ENCODE peak calls at places on chromosomes 6 and 20, in four cellular contexts. One of them, this sample, is unnamed.

GRCh38 chr20:59788811-59789210 is 144.6 kb downstream of the SYCP2 start:
- DNase-seq in neuronal stem cell: no peak
- DNase-seq in IMR-90: no peak
- DNase-seq in mesenchymal stem cell: no peak
- DNase-seq in this sample: peak

GRCh38 chr6:100435299-100435698 is 29.4 kb downstream of the SIM1 start:
- DNase-seq in neuronal stem cell: no peak
- DNase-seq in IMR-90: no peak
- DNase-seq in mesenchymal stem cell: no peak
- DNase-seq in this sample: no peak

GRCh38 chr6:524803-525202 is 132.1 kb downstream of the HUS1B start:
- DNase-seq in neuronal stem cell: no peak
- DNase-seq in IMR-90: no peak
- DNase-seq in mesenchymal stem cell: no peak
- DNase-seq in this sample: no peak

GRCh38 chr20:41783423-41784220 is 165.4 kb upstream of the CHD6 start:
- DNase-seq in neuronal stem cell: no peak
- DNase-seq in IMR-90: no peak
- DNase-seq in mesenchymal stem cell: no peak
- DNase-seq in this sample: no peak

GRCh38 chr6:161796726-161797125 is 522.9 kb upstream of the AGPAT4 start:
- DNase-seq in neuronal stem cell: no peak
- DNase-seq in IMR-90: no peak
- DNase-seq in mesenchymal stem cell: no peak
- DNase-seq in this sample: no peak

GRCh38 chr6:125751334-125751916 is 2.0 kb downstream of the HEY2 start:
- DNase-seq in neuronal stem cell: no peak
- DNase-seq in IMR-90: no peak
- DNase-seq in mesenchymal stem cell: no peak
- DNase-seq in this sample: no peak

GRCh38 chr6:31727717-31728671 is 1.1 kb downstream of the DDAH2 start:
- DNase-seq in neuronal stem cell: no peak
- DNase-seq in IMR-90: no peak
- DNase-seq in mesenchymal stem cell: no peak
- DNase-seq in this sample: no peak

GRCh38 chr6:110645685-110646418 is 169.4 kb downstream of the CDK19 start:
- DNase-seq in neuronal stem cell: no peak
- DNase-seq in IMR-90: no peak
- DNase-seq in mesenchymal stem cell: no peak
- DNase-seq in this sample: peak

GRCh38 chr20:36950432-36951197 is 893 bp downstream of the SAMHD1 start:
- DNase-seq in neuronal stem cell: peak
- DNase-seq in IMR-90: peak
- DNase-seq in mesenchymal stem cell: peak
- DNase-seq in this sample: peak

GRCh38 chr20:62639765-62640164 is 2.5 kb upstream of the SLCO4A1 start:
- DNase-seq in neuronal stem cell: no peak
- DNase-seq in IMR-90: no peak
- DNase-seq in mesenchymal stem cell: no peak
- DNase-seq in this sample: no peak

GRCh38 chr6:19771753-19772336 is 65.3 kb upstream of the ID4 start:
- DNase-seq in neuronal stem cell: no peak
- DNase-seq in IMR-90: peak
- DNase-seq in mesenchymal stem cell: no peak
- DNase-seq in this sample: no peak

GRCh38 chr20:44231713-44232468 is 15.2 kb upstream of the GDAP1L1 start:
- DNase-seq in neuronal stem cell: no peak
- DNase-seq in IMR-90: no peak
- DNase-seq in mesenchymal stem cell: no peak
- DNase-seq in this sample: peak

GRCh38 chr6:151269318-151269995 is 29.7 kb downstream of the AKAP12 start:
- DNase-seq in neuronal stem cell: no peak
- DNase-seq in IMR-90: peak
- DNase-seq in mesenchymal stem cell: peak
- DNase-seq in this sample: no peak

GRCh38 chr6:47371139-47371874 is 61.6 kb upstream of the TNFRSF21 start:
- DNase-seq in neuronal stem cell: no peak
- DNase-seq in IMR-90: no peak
- DNase-seq in mesenchymal stem cell: no peak
- DNase-seq in this sample: no peak

GRCh38 chr20:2700913-2701620 is 8.5 kb downstream of the EBF4 start:
- DNase-seq in neuronal stem cell: no peak
- DNase-seq in IMR-90: no peak
- DNase-seq in mesenchymal stem cell: no peak
- DNase-seq in this sample: no peak

GRCh38 chr6:44179072-44179536 is 20.5 kb downstream of the CAPN11 start:
- DNase-seq in neuronal stem cell: no peak
- DNase-seq in IMR-90: no peak
- DNase-seq in mesenchymal stem cell: no peak
- DNase-seq in this sample: no peak
- H2BK120ac ChIP-seq in neuronal stem cell: no peak
- H2BK120ac ChIP-seq in IMR-90: peak
- H2BK120ac ChIP-seq in mesenchymal stem cell: no peak
- H2BK120ac ChIP-seq in this sample: no peak

GRCh38 chr6:107105511-107106116 is 9.7 kb downstream of the BEND3 start:
- DNase-seq in neuronal stem cell: no peak
- DNase-seq in IMR-90: no peak
- DNase-seq in mesenchymal stem cell: no peak
- DNase-seq in this sample: no peak

GRCh38 chr6:107106165-107106564 is 9.2 kb downstream of the BEND3 start:
- DNase-seq in neuronal stem cell: no peak
- DNase-seq in IMR-90: no peak
- DNase-seq in mesenchymal stem cell: no peak
- DNase-seq in this sample: peak

GRCh38 chr6:107107791-107108190 is 7.5 kb downstream of the BEND3 start:
- DNase-seq in neuronal stem cell: no peak
- DNase-seq in IMR-90: no peak
- DNase-seq in mesenchymal stem cell: no peak
- DNase-seq in this sample: no peak

GRCh38 chr6:107110200-107110599 is 5.1 kb downstream of the BEND3 start:
- DNase-seq in neuronal stem cell: no peak
- DNase-seq in IMR-90: no peak
- DNase-seq in mesenchymal stem cell: peak
- DNase-seq in this sample: no peak

GRCh38 chr6:107108201-107108890 is 7.0 kb downstream of the BEND3 start:
- DNase-seq in neuronal stem cell: no peak
- DNase-seq in IMR-90: no peak
- DNase-seq in mesenchymal stem cell: no peak
- DNase-seq in this sample: no peak
- H2AK5ac ChIP-seq in neuronal stem cell: no peak
- H2AK5ac ChIP-seq in IMR-90: no peak
- H2AK5ac ChIP-seq in mesenchymal stem cell: no peak
- H2AK5ac ChIP-seq in this sample: no peak

GRCh38 chr6:154566866-154567265 is 56.4 kb upstream of the CNKSR3 start:
- DNase-seq in neuronal stem cell: no peak
- DNase-seq in IMR-90: no peak
- DNase-seq in mesenchymal stem cell: no peak
- DNase-seq in this sample: no peak
- H2BK120ac ChIP-seq in neuronal stem cell: no peak
- H2BK120ac ChIP-seq in IMR-90: no peak
- H2BK120ac ChIP-seq in mesenchymal stem cell: no peak
- H2BK120ac ChIP-seq in this sample: no peak

DNA sequence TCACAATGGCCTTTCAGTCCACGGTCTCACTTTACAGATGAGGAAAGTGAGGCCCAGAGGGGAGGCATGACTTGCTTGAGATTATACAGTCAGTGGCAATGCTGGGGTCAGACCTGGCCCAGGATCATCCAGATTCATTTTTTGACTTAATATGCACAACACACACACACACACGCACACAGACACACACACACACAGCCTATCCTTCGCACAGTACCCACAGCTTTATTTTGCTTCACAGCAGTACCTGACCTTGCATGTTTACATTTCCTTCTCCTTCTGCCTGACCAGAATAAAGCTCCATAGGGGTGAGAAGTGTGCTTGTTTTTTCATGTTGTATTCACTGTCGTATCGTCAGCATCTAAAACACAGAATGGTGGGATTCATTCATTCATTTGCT is 79.8 kb downstream of the VEGFA start:
- DNase-seq in neuronal stem cell: no peak
- DNase-seq in IMR-90: no peak
- DNase-seq in mesenchymal stem cell: peak
- DNase-seq in this sample: no peak
- H2AK5ac ChIP-seq in neuronal stem cell: no peak
- H2AK5ac ChIP-seq in IMR-90: peak
- H2AK5ac ChIP-seq in mesenchymal stem cell: peak
- H2AK5ac ChIP-seq in this sample: no peak

GRCh38 chr6:28335564-28336283 is at the start of gene ZSCAN31:
- DNase-seq in neuronal stem cell: peak
- DNase-seq in IMR-90: peak
- DNase-seq in mesenchymal stem cell: peak
- DNase-seq in this sample: peak
- H2BK120ac ChIP-seq in neuronal stem cell: no peak
- H2BK120ac ChIP-seq in IMR-90: peak
- H2BK120ac ChIP-seq in mesenchymal stem cell: peak
- H2BK120ac ChIP-seq in this sample: peak

DNA sequence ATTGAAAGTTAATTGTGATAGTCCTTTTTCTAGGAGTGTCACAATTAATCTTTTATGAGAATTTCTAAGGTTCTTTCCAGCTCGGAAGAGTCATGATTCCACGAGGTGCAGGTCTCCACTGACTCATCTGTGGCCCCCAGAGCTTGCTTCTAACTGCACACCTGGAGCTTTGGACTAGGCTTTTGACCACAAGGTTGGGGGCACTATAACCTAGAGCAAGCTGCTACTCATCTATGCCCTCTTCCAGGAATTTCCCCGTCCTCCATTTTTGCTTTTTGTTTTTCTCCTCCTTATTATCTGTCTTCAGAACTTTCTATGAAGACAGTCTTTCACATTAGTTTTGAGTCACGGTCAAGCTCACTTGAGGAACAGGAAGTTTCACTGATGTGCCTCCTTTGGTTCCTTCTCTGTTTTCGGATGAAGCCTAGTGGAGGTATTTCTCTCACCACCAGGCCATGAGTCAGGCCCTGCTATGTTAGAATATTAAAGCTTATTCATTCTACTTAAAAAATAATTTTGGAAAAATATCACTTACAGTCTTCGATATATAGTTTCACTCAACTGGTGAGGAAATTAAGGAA is 119.2 kb upstream of the INSM1 start:
- DNase-seq in neuronal stem cell: no peak
- DNase-seq in IMR-90: no peak
- DNase-seq in mesenchymal stem cell: no peak
- DNase-seq in this sample: no peak
- H2AK5ac ChIP-seq in neuronal stem cell: no peak
- H2AK5ac ChIP-seq in IMR-90: no peak
- H2AK5ac ChIP-seq in mesenchymal stem cell: no peak
- H2AK5ac ChIP-seq in this sample: no peak

GRCh38 chr6:29757701-29758293 is 34.6 kb downstream of the HLA-F start:
- DNase-seq in neuronal stem cell: no peak
- DNase-seq in IMR-90: no peak
- DNase-seq in mesenchymal stem cell: no peak
- DNase-seq in this sample: peak

GRCh38 chr6:29759457-29759856 is 36.2 kb downstream of the HLA-F start:
- DNase-seq in neuronal stem cell: no peak
- DNase-seq in IMR-90: no peak
- DNase-seq in mesenchymal stem cell: no peak
- DNase-seq in this sample: peak

GRCh38 chr6:29760328-29760727 is 37.1 kb downstream of the HLA-F start:
- DNase-seq in neuronal stem cell: no peak
- DNase-seq in IMR-90: no peak
- DNase-seq in mesenchymal stem cell: no peak
- DNase-seq in this sample: peak

GRCh38 chr6:29757282-29757681 is 34.0 kb downstream of the HLA-F start:
- DNase-seq in neuronal stem cell: no peak
- DNase-seq in IMR-90: no peak
- DNase-seq in mesenchymal stem cell: no peak
- DNase-seq in this sample: peak

DNA sequence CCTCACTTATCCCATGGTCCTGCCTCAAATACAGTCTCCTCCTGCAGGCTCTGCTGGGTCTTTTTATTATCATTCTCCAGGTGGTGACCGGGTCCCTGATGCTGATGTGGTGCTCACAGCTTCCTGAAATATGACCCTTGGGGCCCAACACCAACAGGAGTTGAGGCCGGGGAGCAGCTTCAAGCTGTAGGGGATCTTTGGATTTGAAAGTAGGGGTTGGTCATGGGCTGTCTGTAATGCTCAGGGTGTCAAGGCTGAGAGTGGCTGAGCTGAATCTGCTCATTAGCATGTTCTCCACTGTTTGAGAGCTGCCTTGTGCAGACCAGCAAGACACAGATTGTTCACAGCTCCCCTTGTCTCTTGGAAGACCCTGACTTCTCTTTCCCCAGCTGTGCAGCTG is 35.5 kb downstream of the HLA-F start:
- DNase-seq in neuronal stem cell: no peak
- DNase-seq in IMR-90: no peak
- DNase-seq in mesenchymal stem cell: no peak
- DNase-seq in this sample: peak
- H2BK120ac ChIP-seq in neuronal stem cell: no peak
- H2BK120ac ChIP-seq in IMR-90: no peak
- H2BK120ac ChIP-seq in mesenchymal stem cell: no peak
- H2BK120ac ChIP-seq in this sample: no peak

DNA sequence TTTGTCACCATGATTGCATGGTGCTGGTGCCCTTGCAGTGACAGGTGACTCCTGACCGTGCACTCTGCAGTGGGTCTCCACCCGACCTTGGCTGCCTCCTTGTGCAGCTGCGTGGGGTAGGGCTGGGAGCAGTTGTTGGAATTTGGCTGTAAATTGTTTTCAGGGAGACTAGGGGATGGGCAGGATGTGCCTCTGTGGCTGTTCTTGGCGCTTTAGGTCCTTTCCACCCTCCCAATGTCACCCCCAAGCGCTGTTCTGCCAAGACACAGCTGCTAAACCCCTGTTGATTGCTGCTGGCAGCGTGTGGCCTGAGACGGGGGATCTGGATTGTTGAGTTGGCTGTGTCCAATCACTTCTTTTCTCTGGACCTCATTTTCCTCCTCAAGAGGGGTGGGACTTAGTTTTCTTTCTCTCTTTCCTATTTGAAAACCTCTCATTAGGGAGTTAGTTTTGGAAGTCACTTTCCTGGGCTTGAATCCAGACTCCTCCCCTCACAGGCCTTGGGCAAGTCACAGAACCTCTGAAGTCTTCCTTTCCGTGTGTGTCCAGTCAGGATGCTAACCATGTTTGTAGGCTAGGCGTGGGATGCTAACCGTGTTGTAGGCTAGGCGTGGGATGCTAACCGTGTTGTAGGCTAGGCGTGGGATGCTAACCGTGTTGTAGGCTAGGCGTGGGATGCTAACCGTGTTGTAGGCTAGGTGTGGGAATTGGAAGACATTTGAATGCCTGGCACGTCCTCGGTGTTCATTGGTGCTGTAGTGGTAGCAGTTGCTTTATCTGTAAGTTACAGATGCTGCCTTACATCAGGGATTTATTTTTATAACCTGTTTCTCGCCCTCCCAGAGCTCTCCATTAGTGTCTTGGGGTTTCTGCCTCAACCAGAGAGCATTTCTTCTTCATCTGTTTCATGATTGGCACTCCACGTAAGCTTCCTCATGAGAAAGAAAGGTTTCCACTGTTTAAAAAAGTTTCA is 8.6 kb downstream of the IGF2R start:
- DNase-seq in neuronal stem cell: no peak
- DNase-seq in IMR-90: peak
- DNase-seq in mesenchymal stem cell: peak
- DNase-seq in this sample: no peak
- H2AK5ac ChIP-seq in neuronal stem cell: no peak
- H2AK5ac ChIP-seq in IMR-90: peak
- H2AK5ac ChIP-seq in mesenchymal stem cell: no peak
- H2AK5ac ChIP-seq in this sample: no peak